ENCODE peak calls at places on chromosomes 2 and 18, in six cellular contexts. E is NCI-H446 treated with DMSO at 0.1 percent for 48 hours, K is HFF-Myc, X is germinal center, I is ecto neural progenitor cell, Z is NCI-H1436. H is an unnamed sample.

GRCh38 chr2:221402072-221402471 is 170.0 kb downstream of the EPHA4 start:
- DNase-seq in I (no peak), K (no peak), Z (no peak), E (no peak), X (no peak), H (no peak)

GRCh38 chr18:54217624-54218023 is 6.8 kb downstream of the MBD2 start:
- DNase-seq in E (no peak), K (no peak), I (no peak), Z (no peak), X (peak), H (no peak)

GRCh38 chr2:26591619-26592505 is 49.3 kb downstream of the CIB4 start:
- DNase-seq in I (peak), X (no peak), Z (no peak), K (no peak), E (no peak), H (no peak)

GRCh38 chr2:182618672-182619079 is 97.4 kb upstream of the DNAJC10 start:
- DNase-seq in K (no peak), X (no peak), Z (no peak), E (no peak), I (no peak), H (no peak)

GRCh38 chr2:197904446-197904845 is 100.1 kb downstream of the PLCL1 start:
- DNase-seq in Z (no peak), X (no peak), I (no peak), E (no peak), K (no peak), H (no peak)

GRCh38 chr18:8890957-8891464 is 185.7 kb downstream of the MTCL1 start:
- DNase-seq in I (no peak), K (peak), E (peak), X (no peak), Z (no peak), H (peak)

GRCh38 chr2:226796840-226797288 is 2.8 kb downstream of the IRS1 start:
- DNase-seq in X (peak), K (no peak), E (no peak), I (peak), Z (no peak), H (no peak)

GRCh38 chr2:156818944-156819343 is 382.8 kb downstream of the GPD2 start:
- DNase-seq in K (no peak), X (no peak), Z (no peak), I (no peak), E (no peak), H (no peak)

GRCh38 chr2:137383391-137383790 is 580.9 kb upstream of the HNMT start:
- DNase-seq in K (peak), X (no peak), E (no peak), Z (no peak), I (no peak), H (no peak)

GRCh38 chr2:162123806-162124758 is 28.0 kb downstream of the GCG start:
- DNase-seq in E (peak), K (peak), I (peak), Z (peak), X (peak), H (no peak)

GRCh38 chr2:170715932-170716777 is 1.0 kb downstream of the SP5 start:
- DNase-seq in K (no peak), E (no peak), Z (no peak), X (no peak), I (peak), H (no peak)

GRCh38 chr2:137220438-137220998 is 455.2 kb downstream of the THSD7B start:
- DNase-seq in Z (no peak), X (no peak), K (no peak), E (peak), I (no peak), H (peak)

GRCh38 chr2:25960920-25961319 is 21.4 kb downstream of the KIF3C start:
- DNase-seq in K (no peak), Z (no peak), I (no peak), X (no peak), E (no peak), H (no peak)

GRCh38 chr2:47203996-47204395 is 48.9 kb upstream of the STPG4 start:
- DNase-seq in X (no peak), I (no peak), Z (no peak), E (peak), K (no peak), H (no peak)